ENCODE peak calls at places on chromosomes 7 and 10, in eight cellular contexts. One of them, this sample, is unnamed.

GRCh38 chr10:34739915-34740314 is 75.2 kb downstream of the PARD3 start:
- DNase-seq in NCI-H510A: peak
- DNase-seq in stimulated activated CD8-positive, alpha-beta memory T cell treated with anti-CD3 and anti-CD28 coated beads, Interleukin-12 subunit alpha, Interleukin-12 subunit beta, amount 100 ng/mL, for 4 hours: no peak
- DNase-seq in SK-N-SH: no peak
- DNase-seq in posterior cingulate gyrus: no peak
- DNase-seq in adrenal gland: peak
- DNase-seq in activated T-cell treated with anti-CD3 and anti-CD28 coated beads for 48 hours: no peak
- DNase-seq in SW480: no peak
- DNase-seq in this sample: peak

GRCh38 chr10:59314284-59314683 is 48.1 kb downstream of the FAM13C start:
- DNase-seq in NCI-H510A: no peak
- DNase-seq in stimulated activated CD8-positive, alpha-beta memory T cell treated with anti-CD3 and anti-CD28 coated beads, Interleukin-12 subunit alpha, Interleukin-12 subunit beta, amount 100 ng/mL, for 4 hours: no peak
- DNase-seq in SK-N-SH: no peak
- DNase-seq in posterior cingulate gyrus: no peak
- DNase-seq in adrenal gland: no peak
- DNase-seq in activated T-cell treated with anti-CD3 and anti-CD28 coated beads for 48 hours: no peak
- DNase-seq in SW480: no peak
- DNase-seq in this sample: no peak

GRCh38 chr10:33067917-33068316 is 109.9 kb upstream of the ITGB1 start:
- DNase-seq in NCI-H510A: no peak
- DNase-seq in stimulated activated CD8-positive, alpha-beta memory T cell treated with anti-CD3 and anti-CD28 coated beads, Interleukin-12 subunit alpha, Interleukin-12 subunit beta, amount 100 ng/mL, for 4 hours: no peak
- DNase-seq in SK-N-SH: no peak
- DNase-seq in posterior cingulate gyrus: no peak
- DNase-seq in adrenal gland: no peak
- DNase-seq in activated T-cell treated with anti-CD3 and anti-CD28 coated beads for 48 hours: no peak
- DNase-seq in SW480: no peak
- DNase-seq in this sample: no peak

GRCh38 chr10:118002581-118002980 is 44.2 kb downstream of the RAB11FIP2 start:
- DNase-seq in NCI-H510A: no peak
- DNase-seq in stimulated activated CD8-positive, alpha-beta memory T cell treated with anti-CD3 and anti-CD28 coated beads, Interleukin-12 subunit alpha, Interleukin-12 subunit beta, amount 100 ng/mL, for 4 hours: no peak
- DNase-seq in SK-N-SH: no peak
- DNase-seq in posterior cingulate gyrus: no peak
- DNase-seq in adrenal gland: no peak
- DNase-seq in activated T-cell treated with anti-CD3 and anti-CD28 coated beads for 48 hours: no peak
- DNase-seq in SW480: peak
- DNase-seq in this sample: no peak

GRCh38 chr10:12797471-12798262 is 203.8 kb downstream of the CCDC3 start:
- DNase-seq in NCI-H510A: no peak
- DNase-seq in stimulated activated CD8-positive, alpha-beta memory T cell treated with anti-CD3 and anti-CD28 coated beads, Interleukin-12 subunit alpha, Interleukin-12 subunit beta, amount 100 ng/mL, for 4 hours: no peak
- DNase-seq in SK-N-SH: no peak
- DNase-seq in posterior cingulate gyrus: no peak
- DNase-seq in adrenal gland: no peak
- DNase-seq in activated T-cell treated with anti-CD3 and anti-CD28 coated beads for 48 hours: no peak
- DNase-seq in SW480: peak
- DNase-seq in this sample: no peak

GRCh38 chr7:84069036-84069435 is 125.6 kb downstream of the SEMA3A start:
- DNase-seq in NCI-H510A: no peak
- DNase-seq in stimulated activated CD8-positive, alpha-beta memory T cell treated with anti-CD3 and anti-CD28 coated beads, Interleukin-12 subunit alpha, Interleukin-12 subunit beta, amount 100 ng/mL, for 4 hours: no peak
- DNase-seq in SK-N-SH: no peak
- DNase-seq in posterior cingulate gyrus: no peak
- DNase-seq in adrenal gland: no peak
- DNase-seq in activated T-cell treated with anti-CD3 and anti-CD28 coated beads for 48 hours: no peak
- DNase-seq in SW480: no peak
- DNase-seq in this sample: no peak

GRCh38 chr10:96719205-96719604 is 1.1 kb downstream of the PIK3AP1 start:
- DNase-seq in NCI-H510A: peak
- DNase-seq in stimulated activated CD8-positive, alpha-beta memory T cell treated with anti-CD3 and anti-CD28 coated beads, Interleukin-12 subunit alpha, Interleukin-12 subunit beta, amount 100 ng/mL, for 4 hours: no peak
- DNase-seq in SK-N-SH: no peak
- DNase-seq in posterior cingulate gyrus: no peak
- DNase-seq in adrenal gland: no peak
- DNase-seq in activated T-cell treated with anti-CD3 and anti-CD28 coated beads for 48 hours: no peak
- DNase-seq in SW480: no peak
- DNase-seq in this sample: peak

GRCh38 chr7:106568002-106568679 is 92.8 kb downstream of the CCDC71L start:
- DNase-seq in NCI-H510A: no peak
- DNase-seq in stimulated activated CD8-positive, alpha-beta memory T cell treated with anti-CD3 and anti-CD28 coated beads, Interleukin-12 subunit alpha, Interleukin-12 subunit beta, amount 100 ng/mL, for 4 hours: no peak
- DNase-seq in SK-N-SH: no peak
- DNase-seq in posterior cingulate gyrus: no peak
- DNase-seq in adrenal gland: no peak
- DNase-seq in activated T-cell treated with anti-CD3 and anti-CD28 coated beads for 48 hours: no peak
- DNase-seq in SW480: no peak
- DNase-seq in this sample: no peak

GRCh38 chr7:7190142-7190541 is 7.8 kb downstream of the C1GALT1 start:
- DNase-seq in NCI-H510A: no peak
- DNase-seq in stimulated activated CD8-positive, alpha-beta memory T cell treated with anti-CD3 and anti-CD28 coated beads, Interleukin-12 subunit alpha, Interleukin-12 subunit beta, amount 100 ng/mL, for 4 hours: no peak
- DNase-seq in SK-N-SH: peak
- DNase-seq in posterior cingulate gyrus: no peak
- DNase-seq in adrenal gland: no peak
- DNase-seq in activated T-cell treated with anti-CD3 and anti-CD28 coated beads for 48 hours: no peak
- DNase-seq in SW480: no peak
- DNase-seq in this sample: no peak

GRCh38 chr10:132637477-132638129 is 100.0 kb downstream of the INPP5A start:
- DNase-seq in NCI-H510A: no peak
- DNase-seq in stimulated activated CD8-positive, alpha-beta memory T cell treated with anti-CD3 and anti-CD28 coated beads, Interleukin-12 subunit alpha, Interleukin-12 subunit beta, amount 100 ng/mL, for 4 hours: no peak
- DNase-seq in SK-N-SH: peak
- DNase-seq in posterior cingulate gyrus: peak
- DNase-seq in adrenal gland: no peak
- DNase-seq in activated T-cell treated with anti-CD3 and anti-CD28 coated beads for 48 hours: no peak
- DNase-seq in SW480: peak
- DNase-seq in this sample: peak

This sample was measured in Calu3.